ENCODE peak calls at places on chromosomes 11 and 22, in eight cellular contexts. I is NCI-H460; T is HTR-8/SVneo; M is nephron progenitor cell; G is activated effector memory CD4-positive, alpha-beta T cell treated with anti-CD3 and anti-CD28 coated beads, Interleukin-2, amount 50 U/mL, for 16 hours; X is Peyer's patch; D is SK-MEL-5; C is activated naive CD4-positive, alpha-beta T cell treated with Interleukin-2 at 50 U/mL for 16 hours. E is an unnamed sample.

GRCh38 chr11:92277871-92278270 is 53.3 kb downstream of the FAT3 start:
- DNase-seq in I (no peak), T (no peak), M (no peak), G (no peak), X (no peak), D (no peak), C (no peak), E (no peak)

GRCh38 chr11:35584321-35584720 is 33.9 kb upstream of the FJX1 start:
- DNase-seq in I (peak; percentile 24), T (peak; percentile 19), M (no peak), G (no peak), X (no peak), D (no peak), C (no peak), E (peak; percentile 76)

GRCh38 chr11:134882141-134882540 is 470.1 kb upstream of the B3GAT1 start:
- DNase-seq in I (no peak), T (no peak), M (no peak), G (no peak), X (no peak), D (no peak), C (no peak), E (no peak)

GRCh38 chr11:69359735-69360470 is 65.9 kb downstream of the MYEOV start:
- DNase-seq in I (no peak), T (no peak), M (no peak), G (no peak), X (no peak), D (no peak), C (no peak), E (no peak)

GRCh38 chr11:65866524-65867283 is 5.9 kb downstream of the EFEMP2 start:
- DNase-seq in I (no peak), T (no peak), M (no peak), G (no peak), X (no peak), D (no peak), C (no peak), E (no peak)

GRCh38 chr11:86942212-86942611 is 13.0 kb downstream of the FZD4 start:
- DNase-seq in I (no peak), T (no peak), M (no peak), G (no peak), X (no peak), D (no peak), C (no peak), E (no peak)

GRCh38 chr11:59776210-59777066 is 21.3 kb downstream of the STX3 start:
- DNase-seq in I (no peak), T (peak; percentile 59), M (no peak), G (no peak), X (no peak), D (no peak), C (no peak), E (no peak)

GRCh38 chr22:17994424-17995108 is 29.8 kb downstream of the MICAL3 start:
- DNase-seq in I (no peak), T (no peak), M (no peak), G (no peak), X (peak; percentile 60), D (no peak), C (no peak), E (no peak)

GRCh38 chr11:73379189-73379880 is 3.1 kb downstream of the RELT start:
- DNase-seq in I (no peak), T (no peak), M (no peak), G (no peak), X (no peak), D (no peak), C (no peak), E (no peak)

GRCh38 chr11:128152796-128153696 is 434.3 kb downstream of the ETS1 start:
- DNase-seq in I (no peak), T (no peak), M (no peak), G (no peak), X (no peak), D (no peak), C (no peak), E (no peak)

GRCh38 chr22:49208003-49208402 is 619.7 kb downstream of the BRD1 start:
- DNase-seq in I (no peak), T (no peak), M (no peak), G (peak; percentile 33), X (no peak), D (no peak), C (no peak), E (no peak)

GRCh38 chr11:107623183-107623582 is 32.2 kb downstream of the ELMOD1 start:
- DNase-seq in I (no peak), T (no peak), M (no peak), G (no peak), X (no peak), D (no peak), C (no peak), E (no peak)

GRCh38 chr11:115256326-115257197 is 247.7 kb downstream of the CADM1 start:
- DNase-seq in I (no peak), T (no peak), M (peak; percentile 31), G (no peak), X (peak; percentile 25), D (no peak), C (no peak), E (no peak)

GRCh38 chr11:128506999-128507591 is 80.3 kb downstream of the ETS1 start:
- DNase-seq in I (peak; percentile 80), T (no peak), M (peak; percentile 11), G (peak; percentile 77), X (no peak), D (no peak), C (peak; percentile 57), E (peak; percentile 94)

GRCh38 chr22:39236321-39237275 is 8.2 kb downstream of the PDGFB start:
- DNase-seq in I (no peak), T (no peak), M (no peak), G (peak; percentile 71), X (peak; percentile 73), D (no peak), C (peak; percentile 42), E (no peak)

GRCh38 chr22:43241699-43242386 is 54.9 kb upstream of the TTLL12 start:
- DNase-seq in I (no peak), T (no peak), M (no peak), G (no peak), X (no peak), D (no peak), C (no peak), E (no peak)

GRCh38 chr11:61609000-61609969 is 28.4 kb upstream of the SYT7 start:
- DNase-seq in I (no peak), T (no peak), M (no peak), G (no peak), X (no peak), D (no peak), C (no peak), E (no peak)

GRCh38 chr11:32259641-32260081 is 168.8 kb downstream of the RCN1 start:
- DNase-seq in I (no peak), T (peak; percentile 31), M (no peak), G (no peak), X (no peak), D (no peak), C (no peak), E (no peak)

GRCh38 chr11:2800655-2801531 is 84.7 kb downstream of the CDKN1C start:
- DNase-seq in I (no peak), T (no peak), M (no peak), G (no peak), X (peak; percentile 8), D (no peak), C (no peak), E (no peak)

GRCh38 chr11:124752471-124753100 is 531 bp upstream of the VSIG2 start:
- DNase-seq in I (no peak), T (no peak), M (no peak), G (no peak), X (no peak), D (no peak), C (no peak), E (no peak)

GRCh38 chr11:134275534-134276395 is at the start of gene GLB1L3:
- DNase-seq in I (peak; percentile 56), T (no peak), M (peak; percentile 71), G (peak; percentile 92), X (peak; percentile 43), D (no peak), C (peak; percentile 82), E (no peak)

GRCh38 chr11:93288079-93288478 is 42.5 kb upstream of the DEUP1 start:
- DNase-seq in I (no peak), T (no peak), M (no peak), G (no peak), X (no peak), D (no peak), C (no peak), E (no peak)